ENCODE peak calls at places on chromosomes 16 and 17, in nine cellular contexts. L is H1, Z is upper lobe of left lung, T is IMR-90, M is body of pancreas, S is Peyer's patch, V is A549, P is heart left ventricle, R is adrenal gland. I is an unnamed sample. For H3K4me1, the result is how much of the 10 kb centered on the place peaks cover.

GRCh38 chr17:21368545-21369246 is 7.5 kb upstream of the KCNJ12 start:
- DNase-seq in S (no peak), M (no peak), P (no peak), T (no peak), R (no peak), V (no peak), L (no peak), Z (no peak), I (no peak)

GRCh38 chr17:80639658-80640057 is 95.0 kb downstream of the RPTOR start:
- DNase-seq in S (no peak), R (no peak), V (no peak), T (no peak), Z (no peak), L (no peak), P (no peak), M (no peak), I (no peak)

GRCh38 chr17:57009737-57010445 is 32.0 kb downstream of the SCPEP1 start:
- DNase-seq in R (peak), T (peak), Z (no peak), L (peak), V (peak), M (peak), P (peak), S (peak), I (no peak)

GRCh38 chr16:86991679-86992078 is 325.5 kb downstream of the C16orf95 start:
- DNase-seq in L (no peak), V (no peak), Z (no peak), S (no peak), T (peak), M (no peak), P (no peak), R (no peak), I (no peak)

GRCh38 chr16:11056090-11056988 is 112.0 kb downstream of the CLEC16A start:
- DNase-seq in S (peak), L (no peak), T (peak), M (no peak), V (no peak), R (no peak), Z (no peak), P (no peak), I (no peak)

GRCh38 chr17:66369830-66370229 is 67.4 kb downstream of the PRKCA start:
- DNase-seq in S (no peak), V (no peak), P (no peak), T (no peak), L (no peak), Z (no peak), R (no peak), M (no peak), I (no peak)

GRCh38 chr16:30644334-30644830 is 6.4 kb upstream of the PRR14 start:
- DNase-seq in P (no peak), T (no peak), L (no peak), R (no peak), S (no peak), V (no peak), Z (no peak), M (no peak), I (no peak)

GRCh38 chr16:56226840-56227525 is 35.7 kb downstream of the GNAO1 start:
- DNase-seq in R (no peak), P (no peak), T (no peak), V (no peak), Z (peak), M (no peak), L (no peak), S (no peak), I (no peak)

GRCh38 chr17:40443196-40443987 is at the start of gene IGFBP4:
- DNase-seq in Z (peak), R (peak), S (peak), M (peak), V (peak), P (peak), L (no peak), T (peak), I (peak)

GRCh38 chr17:45248132-45248936 is 13.6 kb downstream of the SPATA32 start:
- DNase-seq in Z (no peak), P (no peak), V (peak), L (no peak), R (no peak), M (peak), T (no peak), S (peak), I (peak)

GRCh38 chr16:71626018-71626857 is at the start of gene MARVELD3:
- DNase-seq in P (no peak), T (no peak), S (peak), M (peak), R (peak), Z (peak), L (peak), V (no peak), I (peak)

DNA sequence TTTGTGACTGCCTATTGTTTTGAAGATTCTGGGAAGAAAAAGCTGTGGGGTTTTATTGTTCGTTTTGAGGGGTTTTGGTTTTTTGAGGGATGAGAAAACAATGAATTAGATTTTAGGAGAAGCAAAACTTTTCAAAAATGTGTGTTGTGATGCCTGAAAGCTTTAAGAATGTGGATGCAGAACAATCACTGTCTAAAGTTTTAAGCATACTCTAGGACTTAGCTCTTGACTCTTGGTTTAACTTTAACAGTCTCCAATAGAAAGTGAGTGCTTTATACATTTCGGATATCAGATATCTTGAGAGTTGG is 914 bp downstream of the CFAP52 start:
- DNase-seq in T (no peak), R (no peak), Z (no peak), L (no peak), M (no peak), S (no peak), P (no peak), V (no peak), I (no peak)
- TF ChIP-seq POLR2A in T (no peak), R (no peak), Z (no peak), L (no peak), M (no peak), S (no peak), P (no peak), V (no peak), I (no peak)

GRCh38 chr17:27530791-27531391 is 74.6 kb downstream of the KSR1 start:
- DNase-seq in M (peak), R (no peak), L (no peak), T (peak), S (no peak), Z (no peak), V (peak), P (no peak), I (no peak)
- H3K4me1 ChIP-seq in M (half or more), R (under half), L (under half), T (half or more), S (half or more), Z (half or more), V (half or more), P (half or more), I (under half)

GRCh38 chr17:77472837-77473214 is 332.1 kb downstream of the SEC14L1 start:
- DNase-seq in M (no peak), V (no peak), P (no peak), R (no peak), S (no peak), Z (no peak), L (no peak), T (no peak), I (no peak)

GRCh38 chr17:77468897-77469296 is 328.1 kb downstream of the SEC14L1 start:
- DNase-seq in M (no peak), T (no peak), Z (peak), L (no peak), V (no peak), S (no peak), R (no peak), P (no peak), I (no peak)

GRCh38 chr17:77471984-77472836 is 331.4 kb downstream of the SEC14L1 start:
- DNase-seq in P (no peak), M (peak), L (no peak), V (no peak), Z (no peak), R (no peak), S (no peak), T (peak), I (peak)

GRCh38 chr17:77470330-77470786 is 329.6 kb downstream of the SEC14L1 start:
- DNase-seq in M (no peak), L (no peak), T (no peak), S (no peak), Z (no peak), R (no peak), P (no peak), V (no peak), I (no peak)

GRCh38 chr17:77470800-77471733 is 330.3 kb downstream of the SEC14L1 start:
- DNase-seq in V (peak), S (no peak), L (no peak), R (no peak), Z (no peak), M (no peak), P (peak), T (peak), I (no peak)
- TF ChIP-seq POLR2A in V (no peak), S (no peak), L (no peak), R (no peak), Z (no peak), M (no peak), P (no peak), T (no peak), I (no peak)

GRCh38 chr16:23857901-23858300 is 22.1 kb downstream of the PRKCB start:
- DNase-seq in R (no peak), T (no peak), L (no peak), S (no peak), V (no peak), M (no peak), Z (no peak), P (no peak), I (no peak)

GRCh38 chr16:23857256-23857891 is 21.6 kb downstream of the PRKCB start:
- DNase-seq in M (no peak), P (no peak), Z (no peak), T (no peak), L (no peak), R (no peak), S (no peak), V (no peak), I (no peak)

GRCh38 chr16:23859713-23860269 is 24.0 kb downstream of the PRKCB start:
- DNase-seq in P (no peak), Z (no peak), R (no peak), M (no peak), V (no peak), S (no peak), T (no peak), L (no peak), I (no peak)

GRCh38 chr16:23856345-23856744 is 20.6 kb downstream of the PRKCB start:
- DNase-seq in S (no peak), T (no peak), V (no peak), R (no peak), Z (no peak), L (no peak), M (no peak), P (no peak), I (no peak)

GRCh38 chr16:23858496-23859062 is 22.8 kb downstream of the PRKCB start:
- DNase-seq in R (no peak), T (no peak), P (no peak), S (no peak), Z (no peak), V (no peak), L (no peak), M (no peak), I (no peak)
- H3K4me1 ChIP-seq in R (under half), T (under half), P (half or more), S (under half), Z (under half), V (under half), L (under half), M (under half), I (under half)

GRCh38 chr17:17849147-17849820 is 12.5 kb upstream of the SREBF1 start:
- DNase-seq in S (peak), V (no peak), L (no peak), Z (no peak), R (no peak), P (peak), T (no peak), M (peak), I (peak)
- TF ChIP-seq POLR2A in S (no peak), V (no peak), L (no peak), Z (no peak), R (no peak), P (no peak), T (no peak), M (no peak), I (no peak)

DNA sequence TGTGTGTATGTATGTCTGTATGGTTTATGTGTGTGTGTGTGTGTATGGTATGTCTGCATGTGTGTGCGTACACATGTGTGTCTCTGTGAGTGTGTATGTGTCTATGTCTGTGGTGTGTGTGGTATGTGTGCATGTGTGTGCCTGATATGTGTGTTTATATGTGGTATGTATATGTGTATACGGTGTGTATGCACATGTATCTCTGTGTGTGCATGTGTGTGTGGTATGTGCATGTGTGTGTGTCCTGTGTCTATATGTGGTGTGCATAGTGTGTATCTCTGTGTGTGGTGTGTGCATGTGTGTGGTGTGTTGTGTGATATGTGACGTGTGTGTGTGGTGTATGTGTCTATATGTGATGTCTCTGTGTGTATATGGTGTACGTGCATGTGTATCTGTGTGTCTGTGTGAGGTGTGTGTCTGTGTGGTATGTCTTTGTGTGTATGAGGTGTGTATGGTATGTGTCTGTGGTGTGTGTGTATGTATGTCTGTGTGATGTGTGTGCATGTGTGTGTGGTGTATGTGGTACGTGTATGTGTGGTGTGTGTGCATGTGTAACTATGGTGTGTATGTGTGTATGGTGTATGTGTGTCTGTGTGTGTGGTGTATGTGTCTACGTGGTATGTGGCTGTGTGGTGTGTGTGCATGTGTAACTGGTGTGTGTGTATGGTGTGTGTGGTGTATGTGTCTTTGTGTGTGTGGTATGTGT is 164.3 kb upstream of the PLCG2 start:
- DNase-seq in M (no peak), S (no peak), R (no peak), V (no peak), P (no peak), Z (no peak), T (no peak), L (no peak), I (no peak)
- H3K4me1 ChIP-seq in M (under half), S (under half), R (under half), V (under half), P (half or more), Z (half or more), T (under half), L (under half), I (under half)

DNA sequence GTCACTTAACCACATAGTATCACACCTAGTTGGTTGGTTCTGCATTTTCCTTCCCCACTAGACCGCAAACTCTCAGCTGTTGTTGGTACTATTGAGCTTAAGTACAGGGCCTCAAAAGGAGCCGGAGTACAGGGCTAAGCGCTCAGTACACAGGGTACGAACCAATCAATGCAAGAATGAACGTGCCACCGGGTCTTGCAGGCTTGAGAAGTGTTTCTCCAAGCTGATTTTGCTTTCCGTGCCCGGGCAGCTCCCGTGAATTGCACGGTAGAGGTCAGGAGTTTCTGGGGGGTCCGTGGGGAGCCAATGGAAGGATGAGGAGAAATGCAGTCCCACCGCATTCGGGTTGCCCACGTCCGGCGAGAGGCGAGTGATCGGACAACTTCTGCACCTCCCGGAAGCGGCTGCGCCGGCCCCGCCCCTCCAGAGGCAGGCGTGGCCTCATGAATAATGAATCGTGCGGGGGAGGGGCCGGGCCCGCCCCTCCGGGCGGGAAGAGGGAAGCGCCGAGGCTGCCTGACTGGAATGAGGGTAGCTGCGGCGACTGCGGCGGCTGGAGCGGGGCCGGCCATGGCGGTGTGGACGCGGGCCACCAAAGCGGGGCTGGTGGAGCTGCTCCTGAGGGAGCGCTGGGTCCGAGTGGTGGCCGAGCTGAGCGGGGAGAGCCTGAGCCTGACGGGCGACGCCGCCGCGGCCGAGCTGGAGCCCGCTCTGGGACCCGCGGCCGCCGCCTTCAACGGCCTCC is at the start of gene SNTB2:
- DNase-seq in S (peak), T (peak), R (peak), L (peak), V (peak), M (peak), Z (peak), P (peak), I (peak)
- TF ChIP-seq POLR2A in S (peak), T (peak), R (peak), L (peak), V (peak), M (peak), Z (peak), P (peak), I (peak)

GRCh38 chr17:77394540-77395295 is 253.9 kb downstream of the SEC14L1 start:
- DNase-seq in T (no peak), M (peak), S (no peak), L (no peak), Z (no peak), R (no peak), V (no peak), P (no peak), I (peak)

GRCh38 chr17:77392376-77393273 is 251.9 kb downstream of the SEC14L1 start:
- DNase-seq in V (peak), L (peak), M (peak), Z (no peak), R (peak), P (peak), T (no peak), S (peak), I (no peak)

GRCh38 chr17:77391668-77392375 is 251.1 kb downstream of the SEC14L1 start:
- DNase-seq in R (no peak), P (no peak), S (peak), V (peak), L (peak), M (no peak), Z (no peak), T (peak), I (peak)

GRCh38 chr17:77393867-77394539 is 253.2 kb downstream of the SEC14L1 start:
- DNase-seq in T (no peak), M (no peak), V (no peak), L (no peak), Z (no peak), S (no peak), P (no peak), R (no peak), I (no peak)

DNA sequence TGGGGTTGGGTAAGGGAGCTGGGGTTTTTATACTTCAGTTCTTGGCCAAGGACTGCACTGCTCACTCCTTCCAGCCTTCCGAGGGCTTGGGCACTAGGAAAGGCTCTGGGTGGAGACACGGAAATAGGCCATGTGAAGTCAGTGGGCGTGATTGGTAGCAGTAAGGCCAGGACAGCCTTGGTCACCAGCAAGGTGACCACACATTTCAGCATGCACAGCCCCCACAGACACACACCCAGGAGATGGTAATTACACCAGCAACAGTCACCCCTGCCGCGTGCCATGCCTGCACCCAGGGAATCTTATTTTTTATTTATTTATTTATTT is 252.5 kb downstream of the SEC14L1 start:
- DNase-seq in S (no peak), V (no peak), M (no peak), Z (no peak), L (no peak), R (no peak), T (no peak), P (no peak), I (no peak)
- H3K4me1 ChIP-seq in S (half or more), V (half or more), M (half or more), Z (half or more), L (under half), R (half or more), T (half or more), P (half or more), I (half or more)